ENCODE peak calls at places on chromosomes 7 and 10, in ten cellular contexts. B is GF-D8; J is stomach; E is psoas muscle; Q is fibroblast of the aortic adventitia; X is stimulated activated naive B cell treated with anti-CD40 and anti-IgM and Interleukin-4, amounts not matched to agents 10 μg/mL and 1 μg/mL and 100 μg/mL, for 72 hours; F is RCC 7860; W is brain microvascular endothelial cell; I is iPS-NIHi11; G is bronchial epithelial cell. O is an unnamed sample.

GRCh38 chr10:15815242-15815885 is 44.9 kb downstream of the MINDY3 start:
- DNase-seq in B (no peak), J (no peak), E (no peak), Q (no peak), X (no peak), F (no peak), W (no peak), I (no peak), G (no peak), O (no peak)

GRCh38 chr10:103276941-103277712 is at the start of gene INA:
- DNase-seq in B (no peak), J (no peak), E (no peak), Q (peak; percentile 20), X (no peak), F (no peak), W (no peak), I (peak; percentile 88), G (no peak), O (no peak)

GRCh38 chr10:72045586-72045985 is 42.8 kb downstream of the SPOCK2 start:
- DNase-seq in B (no peak), J (no peak), E (no peak), Q (peak; percentile 39), X (no peak), F (no peak), W (no peak), I (no peak), G (no peak), O (no peak)

GRCh38 chr7:36459236-36459960 is 69.7 kb downstream of the ANLN start:
- DNase-seq in B (no peak), J (no peak), E (no peak), Q (peak; percentile 58), X (no peak), F (no peak), W (no peak), I (no peak), G (no peak), O (no peak)

GRCh38 chr7:19390795-19391194 is 245.6 kb upstream of the FERD3L start:
- DNase-seq in B (no peak), J (no peak), E (no peak), Q (no peak), X (no peak), F (no peak), W (no peak), I (no peak), G (no peak), O (no peak)

GRCh38 chr7:19919156-19920085 is 146.0 kb upstream of the TMEM196 start:
- DNase-seq in B (no peak), J (no peak), E (no peak), Q (peak; percentile 87), X (no peak), F (no peak), W (peak; percentile 33), I (no peak), G (no peak), O (no peak)

GRCh38 chr7:20236043-20236442 is 18.9 kb upstream of the MACC1 start:
- DNase-seq in B (no peak), J (no peak), E (no peak), Q (no peak), X (no peak), F (no peak), W (no peak), I (no peak), G (no peak), O (no peak)

GRCh38 chr10:71232089-71232998 is 20.0 kb downstream of the UNC5B start:
- DNase-seq in B (no peak), J (peak; percentile 91), E (peak; percentile 84), Q (peak; percentile 63), X (no peak), F (no peak), W (no peak), I (peak; percentile 58), G (no peak), O (no peak)

GRCh38 chr7:11665381-11665780 is 166.6 kb downstream of the THSD7A start:
- DNase-seq in B (no peak), J (no peak), E (no peak), Q (no peak), X (no peak), F (no peak), W (no peak), I (no peak), G (no peak), O (no peak)

GRCh38 chr10:112759519-112759918 is 190.5 kb upstream of the TCF7L2 start:
- DNase-seq in B (no peak), J (no peak), E (no peak), Q (no peak), X (no peak), F (no peak), W (no peak), I (no peak), G (no peak), O (no peak)

GRCh38 chr7:6647541-6647940 is 10.4 kb downstream of the ZNF316 start:
- DNase-seq in B (no peak), J (no peak), E (no peak), Q (no peak), X (no peak), F (no peak), W (no peak), I (no peak), G (no peak), O (no peak)

GRCh38 chr7:97513326-97513725 is 218.6 kb upstream of the TAC1 start:
- DNase-seq in B (no peak), J (no peak), E (no peak), Q (no peak), X (no peak), F (no peak), W (no peak), I (no peak), G (no peak), O (no peak)

GRCh38 chr7:29019275-29019820 is 61.2 kb upstream of the TRIL start:
- DNase-seq in B (no peak), J (no peak), E (no peak), Q (peak; percentile 36), X (no peak), F (no peak), W (no peak), I (no peak), G (peak; percentile 8), O (no peak)

GRCh38 chr10:33240931-33241330 is 93.5 kb downstream of the NRP1 start:
- DNase-seq in B (no peak), J (no peak), E (no peak), Q (peak; percentile 76), X (no peak), F (no peak), W (no peak), I (no peak), G (no peak), O (no peak)

GRCh38 chr7:5177060-5177459 is 13.0 kb upstream of the WIPI2 start:
- DNase-seq in B (no peak), J (peak; percentile 93), E (peak; percentile 66), Q (peak; percentile 91), X (no peak), F (peak; percentile 45), W (peak; percentile 78), I (no peak), G (no peak), O (no peak)

GRCh38 chr7:1210979-1211608 is 21.6 kb upstream of the UNCX start:
- DNase-seq in B (no peak), J (no peak), E (no peak), Q (no peak), X (no peak), F (no peak), W (no peak), I (peak; percentile 16), G (no peak), O (no peak)

GRCh38 chr10:102114861-102115618 is 5.1 kb downstream of the LDB1 start:
- DNase-seq in B (peak; percentile 39), J (peak; percentile 92), E (peak; percentile 90), Q (peak; percentile 62), X (peak; percentile 66), F (peak; percentile 54), W (peak; percentile 68), I (peak; percentile 86), G (peak; percentile 52), O (peak; percentile 64)

GRCh38 chr7:42096262-42096661 is 140.7 kb downstream of the GLI3 start:
- DNase-seq in B (no peak), J (no peak), E (no peak), Q (no peak), X (no peak), F (no peak), W (no peak), I (no peak), G (no peak), O (no peak)

GRCh38 chr7:151819826-151820225 is 57.1 kb downstream of the PRKAG2 start:
- DNase-seq in B (no peak), J (peak; percentile 85), E (no peak), Q (no peak), X (no peak), F (no peak), W (no peak), I (no peak), G (no peak), O (no peak)

GRCh38 chr7:64113981-64114380 is 68.7 kb downstream of the ZNF727 start:
- DNase-seq in B (no peak), J (no peak), E (no peak), Q (no peak), X (no peak), F (no peak), W (no peak), I (no peak), G (no peak), O (no peak)

GRCh38 chr10:59109826-59110225 is 66.6 kb upstream of the PHYHIPL start:
- DNase-seq in B (no peak), J (no peak), E (no peak), Q (no peak), X (no peak), F (no peak), W (no peak), I (no peak), G (no peak), O (no peak)